ENCODE peak calls at places on chromosomes 4 and X, in six cellular contexts. One of them, this sample, is unnamed.

GRCh38 chr4:62057060-62057459 is 856.9 kb downstream of the ADGRL3 start:
- DNase-seq in SK-N-SH: no peak
- DNase-seq in A549: no peak
- DNase-seq in K562: no peak
- DNase-seq in IMR-90: no peak
- DNase-seq in HepG2: no peak
- DNase-seq in this sample: no peak

GRCh38 chr4:143234153-143234552 is 49.4 kb downstream of the USP38 start:
- DNase-seq in SK-N-SH: no peak
- DNase-seq in A549: no peak
- DNase-seq in K562: no peak
- DNase-seq in IMR-90: peak
- DNase-seq in HepG2: no peak
- DNase-seq in this sample: no peak

GRCh38 chr4:13196721-13197120 is 287.4 kb downstream of the RAB28 start:
- DNase-seq in SK-N-SH: no peak
- DNase-seq in A549: no peak
- DNase-seq in K562: no peak
- DNase-seq in IMR-90: no peak
- DNase-seq in HepG2: no peak
- DNase-seq in this sample: no peak

GRCh38 chr4:98657531-98658286 is 702 bp downstream of the TSPAN5 start:
- DNase-seq in SK-N-SH: peak
- DNase-seq in A549: peak
- DNase-seq in K562: peak
- DNase-seq in IMR-90: peak
- DNase-seq in HepG2: no peak
- DNase-seq in this sample: no peak

GRCh38 chr4:82431026-82431745 is 796 bp downstream of the ENOPH1 start:
- DNase-seq in SK-N-SH: peak
- DNase-seq in A549: no peak
- DNase-seq in K562: peak
- DNase-seq in IMR-90: peak
- DNase-seq in HepG2: no peak
- DNase-seq in this sample: no peak

GRCh38 chr4:116070283-116070682 is 956.9 kb upstream of the NDST4 start:
- DNase-seq in SK-N-SH: no peak
- DNase-seq in A549: no peak
- DNase-seq in K562: no peak
- DNase-seq in IMR-90: no peak
- DNase-seq in HepG2: no peak
- DNase-seq in this sample: no peak

GRCh38 chr4:38757945-38758344 is 24.8 kb downstream of the TLR10 start:
- DNase-seq in SK-N-SH: no peak
- DNase-seq in A549: no peak
- DNase-seq in K562: peak
- DNase-seq in IMR-90: no peak
- DNase-seq in HepG2: no peak
- DNase-seq in this sample: no peak

GRCh38 chrX:108268434-108269080 is 169.7 kb downstream of the COL4A6 start:
- DNase-seq in SK-N-SH: no peak
- DNase-seq in A549: no peak
- DNase-seq in K562: no peak
- DNase-seq in IMR-90: no peak
- DNase-seq in HepG2: no peak
- DNase-seq in this sample: no peak

GRCh38 chr4:138222041-138222440 is 20.1 kb downstream of the SLC7A11 start:
- DNase-seq in SK-N-SH: no peak
- DNase-seq in A549: no peak
- DNase-seq in K562: no peak
- DNase-seq in IMR-90: peak
- DNase-seq in HepG2: no peak
- DNase-seq in this sample: no peak

GRCh38 chr4:155066871-155067270 is 141.6 kb upstream of the NPY2R start:
- DNase-seq in SK-N-SH: no peak
- DNase-seq in A549: no peak
- DNase-seq in K562: no peak
- DNase-seq in IMR-90: no peak
- DNase-seq in HepG2: no peak
- DNase-seq in this sample: no peak

GRCh38 chr4:78517050-78517652 is 34.4 kb upstream of the ANXA3 start:
- DNase-seq in SK-N-SH: peak
- DNase-seq in A549: peak
- DNase-seq in K562: peak
- DNase-seq in IMR-90: peak
- DNase-seq in HepG2: peak
- DNase-seq in this sample: no peak

GRCh38 chrX:18149454-18149853 is 71.2 kb downstream of the BEND2 start:
- DNase-seq in SK-N-SH: no peak
- DNase-seq in A549: peak
- DNase-seq in K562: no peak
- DNase-seq in IMR-90: no peak
- DNase-seq in HepG2: peak
- DNase-seq in this sample: no peak

GRCh38 chr4:62548108-62548524 is 1348.0 kb downstream of the ADGRL3 start:
- DNase-seq in SK-N-SH: no peak
- DNase-seq in A549: no peak
- DNase-seq in K562: no peak
- DNase-seq in IMR-90: no peak
- DNase-seq in HepG2: peak
- DNase-seq in this sample: no peak

GRCh38 chr4:127780598-127780997 is 1.5 kb upstream of the HSPA4L start:
- DNase-seq in SK-N-SH: no peak
- DNase-seq in A549: no peak
- DNase-seq in K562: no peak
- DNase-seq in IMR-90: no peak
- DNase-seq in HepG2: no peak
- DNase-seq in this sample: no peak

GRCh38 chr4:127782275-127783025 is at the start of gene HSPA4L:
- DNase-seq in SK-N-SH: no peak
- DNase-seq in A549: peak
- DNase-seq in K562: no peak
- DNase-seq in IMR-90: peak
- DNase-seq in HepG2: peak
- DNase-seq in this sample: peak

GRCh38 chr4:127783026-127783769 is 1.1 kb downstream of the HSPA4L start:
- DNase-seq in SK-N-SH: peak
- DNase-seq in A549: peak
- DNase-seq in K562: peak
- DNase-seq in IMR-90: peak
- DNase-seq in HepG2: peak
- DNase-seq in this sample: no peak

GRCh38 chr4:127781303-127782024 is 658 bp upstream of the HSPA4L start:
- DNase-seq in SK-N-SH: peak
- DNase-seq in A549: peak
- DNase-seq in K562: no peak
- DNase-seq in IMR-90: peak
- DNase-seq in HepG2: no peak
- DNase-seq in this sample: no peak

DNA sequence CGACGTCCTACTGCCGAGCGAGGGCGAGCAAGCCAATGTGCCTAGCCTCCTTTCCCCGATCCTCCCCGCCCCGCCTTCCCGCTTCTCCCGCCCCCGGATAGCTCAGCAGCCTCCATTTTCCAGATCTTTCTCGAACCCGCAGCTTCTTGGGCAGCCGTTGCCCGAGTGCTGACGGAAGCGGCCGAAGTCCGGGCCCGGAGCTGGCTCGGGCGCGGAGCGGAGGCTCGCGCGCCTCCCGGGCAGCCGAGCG is 172 bp upstream of the HSPA4L start:
- DNase-seq in SK-N-SH: peak
- DNase-seq in A549: peak
- DNase-seq in K562: peak
- DNase-seq in IMR-90: peak
- DNase-seq in HepG2: no peak
- DNase-seq in this sample: peak
- TF ChIP-seq SMC3 in SK-N-SH: no peak
- TF ChIP-seq SMC3 in A549: no peak
- TF ChIP-seq SMC3 in K562: no peak
- TF ChIP-seq SMC3 in IMR-90: no peak
- TF ChIP-seq SMC3 in HepG2: no peak
- TF ChIP-seq SMC3 in this sample: no peak

GRCh38 chr4:158997660-158998349 is 105.1 kb upstream of the RAPGEF2 start:
- DNase-seq in SK-N-SH: no peak
- DNase-seq in A549: no peak
- DNase-seq in K562: no peak
- DNase-seq in IMR-90: no peak
- DNase-seq in HepG2: no peak
- DNase-seq in this sample: no peak

GRCh38 chr4:158995040-158995439 is 107.8 kb upstream of the RAPGEF2 start:
- DNase-seq in SK-N-SH: no peak
- DNase-seq in A549: no peak
- DNase-seq in K562: no peak
- DNase-seq in IMR-90: no peak
- DNase-seq in HepG2: no peak
- DNase-seq in this sample: no peak

GRCh38 chr4:158995963-158996362 is 106.9 kb upstream of the RAPGEF2 start:
- DNase-seq in SK-N-SH: no peak
- DNase-seq in A549: no peak
- DNase-seq in K562: no peak
- DNase-seq in IMR-90: no peak
- DNase-seq in HepG2: no peak
- DNase-seq in this sample: no peak

GRCh38 chr4:158998624-158999023 is 104.3 kb upstream of the RAPGEF2 start:
- DNase-seq in SK-N-SH: no peak
- DNase-seq in A549: no peak
- DNase-seq in K562: no peak
- DNase-seq in IMR-90: no peak
- DNase-seq in HepG2: no peak
- DNase-seq in this sample: no peak

DNA sequence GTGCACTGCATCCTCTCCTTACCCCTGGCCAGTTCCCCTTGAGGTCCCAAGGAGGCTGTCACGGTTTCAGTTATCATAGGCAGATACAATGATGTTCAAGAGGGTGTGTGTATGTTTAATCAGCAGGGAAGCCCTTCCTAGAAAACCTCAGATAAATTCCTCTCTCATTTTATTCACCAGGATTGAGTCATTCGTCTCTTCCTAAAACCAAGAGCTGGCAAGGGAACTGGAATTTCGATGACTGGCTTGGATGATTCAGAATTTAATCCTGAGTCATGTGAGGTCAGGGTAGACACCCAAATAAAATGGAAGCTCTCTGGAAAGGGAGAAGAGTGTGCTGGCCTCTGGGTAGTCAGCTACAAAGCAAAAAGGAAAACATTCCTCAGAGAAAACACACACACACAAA is 106.2 kb upstream of the RAPGEF2 start:
- DNase-seq in SK-N-SH: no peak
- DNase-seq in A549: peak
- DNase-seq in K562: no peak
- DNase-seq in IMR-90: peak
- DNase-seq in HepG2: no peak
- DNase-seq in this sample: no peak
- TF ChIP-seq SMC3 in SK-N-SH: no peak
- TF ChIP-seq SMC3 in A549: peak
- TF ChIP-seq SMC3 in K562: no peak
- TF ChIP-seq SMC3 in IMR-90: no peak
- TF ChIP-seq SMC3 in HepG2: no peak
- TF ChIP-seq SMC3 in this sample: no peak

DNA sequence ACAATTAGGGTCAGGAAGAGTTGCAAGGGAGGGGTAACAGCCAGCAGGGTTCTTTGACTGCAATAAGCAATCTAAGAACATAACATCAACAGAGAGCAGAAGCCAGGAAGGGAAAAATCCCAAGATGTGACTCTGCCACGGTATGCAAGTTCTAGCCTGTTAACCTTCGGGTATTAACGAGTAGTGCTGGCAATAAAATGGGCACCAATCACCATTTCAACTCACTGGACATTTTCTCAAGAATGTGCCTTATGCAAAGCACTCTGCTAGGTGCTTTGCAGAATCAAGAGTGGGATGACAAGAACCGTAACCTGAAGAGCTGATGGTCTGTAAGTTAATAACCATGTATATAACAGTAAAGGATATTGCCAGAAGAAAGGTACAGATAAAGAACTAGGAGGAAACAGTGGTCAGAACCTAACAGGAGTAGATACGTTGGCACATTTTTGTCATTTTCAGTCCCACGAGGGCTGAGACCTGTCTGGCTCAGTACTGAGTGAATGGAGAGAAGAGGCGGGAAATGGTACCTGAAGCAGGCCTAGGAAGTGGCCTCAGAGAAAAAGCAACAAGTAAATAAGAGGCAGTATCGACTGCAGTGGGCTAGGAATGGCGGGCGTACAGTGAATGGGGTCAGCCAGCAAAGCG is 2.7 kb downstream of the ELOVL6 start:
- DNase-seq in SK-N-SH: no peak
- DNase-seq in A549: peak
- DNase-seq in K562: peak
- DNase-seq in IMR-90: peak
- DNase-seq in HepG2: no peak
- DNase-seq in this sample: no peak
- TF ChIP-seq SMC3 in SK-N-SH: no peak
- TF ChIP-seq SMC3 in A549: no peak
- TF ChIP-seq SMC3 in K562: no peak
- TF ChIP-seq SMC3 in IMR-90: no peak
- TF ChIP-seq SMC3 in HepG2: no peak
- TF ChIP-seq SMC3 in this sample: no peak

DNA sequence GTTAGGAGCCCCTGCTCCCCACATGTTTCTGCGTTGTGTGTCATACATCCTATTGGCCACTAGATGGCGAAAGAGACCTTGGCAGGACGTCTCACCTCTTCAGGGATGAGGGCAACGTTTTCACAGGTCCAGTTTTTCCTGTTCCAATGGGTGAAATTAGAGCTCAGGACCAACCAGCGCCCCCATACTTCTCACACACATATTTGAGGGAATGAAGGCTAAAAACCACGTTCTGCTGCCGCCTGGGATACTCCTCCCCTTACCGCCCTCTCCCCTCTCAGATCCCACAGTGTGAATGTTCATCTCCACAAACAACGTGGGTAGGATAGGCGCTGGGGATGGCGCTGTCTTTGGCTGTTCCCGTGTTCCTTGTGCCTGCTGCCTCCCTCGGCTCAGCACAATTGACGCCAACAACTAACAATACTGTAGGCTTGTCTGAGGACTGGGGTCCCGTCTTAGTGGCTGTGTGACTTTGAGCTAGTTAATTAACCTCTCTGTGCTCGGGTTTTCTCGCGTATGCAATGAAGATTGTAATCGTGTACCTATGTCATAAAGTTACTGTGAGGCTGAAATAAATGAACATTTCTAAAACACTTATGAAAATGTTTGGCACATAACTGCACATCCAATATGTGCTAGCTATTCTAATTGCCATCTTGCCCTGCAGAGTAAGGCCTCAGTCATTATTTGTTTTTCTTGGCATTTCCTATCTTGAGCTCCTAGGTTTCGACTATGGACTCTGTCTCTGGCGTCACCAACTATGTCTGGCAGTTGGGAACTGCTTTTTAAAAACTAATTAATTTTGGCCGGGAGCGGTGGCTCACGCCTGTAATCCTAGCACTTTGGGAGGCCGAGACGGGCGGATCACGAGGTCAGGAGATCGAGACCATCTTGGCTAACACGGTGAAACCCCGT is 181.3 kb upstream of the STK26 start:
- DNase-seq in SK-N-SH: peak
- DNase-seq in A549: peak
- DNase-seq in K562: peak
- DNase-seq in IMR-90: peak
- DNase-seq in HepG2: peak
- DNase-seq in this sample: no peak
- TF ChIP-seq SMC3 in SK-N-SH: peak
- TF ChIP-seq SMC3 in A549: peak
- TF ChIP-seq SMC3 in K562: peak
- TF ChIP-seq SMC3 in IMR-90: peak
- TF ChIP-seq SMC3 in HepG2: peak
- TF ChIP-seq SMC3 in this sample: peak